ENCODE peak calls at places on chromosomes 4 and X, in five cellular contexts. P is AG04450; H is A549; V is CD4-positive, alpha-beta T cell; W is SK-N-SH. A is an unnamed sample. For H3K9me3, the result is how much of the 10 kb centered on the place peaks cover.

GRCh38 chrX:111955916-111956315 is 79.9 kb downstream of the TRPC5OS start:
- DNase-seq in H (no peak), W (no peak), P (no peak), V (no peak), A (peak)

GRCh38 chr4:88567591-88567990 is 24.7 kb upstream of the HERC3 start:
- DNase-seq in W (no peak), P (no peak), H (no peak), V (no peak), A (no peak)

GRCh38 chrX:42443267-42443666 is 334.7 kb downstream of the PPP1R2C start:
- DNase-seq in V (no peak), W (no peak), H (no peak), P (no peak), A (no peak)

GRCh38 chr4:48780867-48781219 is 764 bp upstream of the FRYL start:
- DNase-seq in P (no peak), W (peak), H (no peak), V (peak), A (peak)

GRCh38 chr4:147831452-147832192 is 99.7 kb downstream of the ARHGAP10 start:
- DNase-seq in V (no peak), H (peak), P (no peak), W (no peak), A (peak)

GRCh38 chr4:83252782-83253405 is 31.7 kb downstream of the COQ2 start:
- DNase-seq in H (peak), V (peak), W (peak), P (no peak), A (peak)

GRCh38 chrX:113868169-113868568 is 715.7 kb upstream of the HTR2C start:
- DNase-seq in W (peak), P (no peak), H (no peak), V (no peak), A (peak)

GRCh38 chrX:154370300-154370881 is 4.0 kb downstream of the FLNA start:
- DNase-seq in W (peak), P (no peak), H (no peak), V (no peak), A (peak)

GRCh38 chr4:86993909-86994672 is 59.3 kb downstream of the AFF1 start:
- DNase-seq in V (no peak), P (no peak), H (no peak), W (no peak), A (no peak)

GRCh38 chrX:135974279-135974856 is 580 bp upstream of the MMGT1 start:
- DNase-seq in W (peak), H (peak), V (peak), P (peak), A (peak)

GRCh38 chrX:44245730-44246129 is 97.7 kb downstream of the EFHC2 start:
- DNase-seq in P (no peak), H (no peak), W (no peak), V (peak), A (no peak)

GRCh38 chr4:80201326-80202151 is 4.2 kb downstream of the PRDM8 start:
- DNase-seq in V (peak), H (no peak), W (no peak), P (no peak), A (peak)

GRCh38 chrX:47209508-47210238 is 8.8 kb upstream of the CDK16 start:
- DNase-seq in H (no peak), W (no peak), P (no peak), V (no peak), A (no peak)

GRCh38 chrX:110284159-110284558 is 33.7 kb downstream of the AMMECR1 start:
- DNase-seq in V (no peak), W (no peak), P (peak), H (peak), A (no peak)

GRCh38 chr4:14348506-14348905 is 653.8 kb upstream of the CPEB2 start:
- DNase-seq in H (no peak), W (no peak), V (no peak), P (no peak), A (no peak)

GRCh38 chr4:20193522-20193902 is 58.2 kb upstream of the SLIT2 start:
- DNase-seq in V (no peak), P (no peak), W (no peak), H (no peak), A (no peak)

DNA sequence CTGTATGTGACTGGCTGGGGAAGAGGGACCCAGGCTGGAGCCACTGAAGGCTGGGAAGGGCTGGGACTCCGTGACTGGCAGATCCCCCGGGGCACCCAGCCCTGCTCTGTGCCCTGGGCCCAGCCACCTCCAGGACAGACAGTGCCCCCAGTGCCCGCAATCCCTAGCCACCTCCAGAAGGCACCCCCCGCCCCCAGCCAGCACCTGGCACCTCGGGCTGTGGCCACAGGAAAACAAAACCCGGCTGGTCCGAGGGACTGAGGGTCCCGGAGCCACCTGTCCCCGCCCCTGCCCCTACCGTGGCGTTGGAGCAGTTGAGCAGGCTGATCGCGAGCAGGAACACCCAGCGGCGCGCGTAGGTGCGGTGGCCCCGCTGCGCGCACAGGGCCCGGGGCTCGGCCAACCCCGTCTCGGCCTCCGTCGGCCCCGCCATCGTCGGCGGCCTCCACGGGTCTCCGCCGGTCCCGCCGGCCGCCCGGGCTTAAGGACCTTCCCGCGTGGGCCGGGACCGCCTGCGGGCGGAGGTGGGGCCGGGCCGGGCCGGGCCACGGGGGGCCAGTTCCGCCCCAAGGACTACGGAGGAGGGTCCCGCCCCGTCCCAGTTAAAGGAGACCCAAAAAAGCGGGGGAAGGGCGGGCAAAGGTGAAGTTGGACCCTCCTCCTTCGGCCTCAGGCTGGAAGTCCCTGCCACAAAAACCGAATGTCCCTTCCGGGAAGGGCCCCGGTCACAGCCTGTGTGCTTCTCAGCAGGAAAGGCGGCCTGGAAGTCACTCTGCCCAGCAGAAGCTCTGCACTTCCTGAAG is at the start of gene SLC49A3:
- DNase-seq in P (no peak), H (no peak), W (no peak), V (no peak), A (no peak)
- TF ChIP-seq CTCF in P (no peak), H (no peak), W (no peak), V (no peak), A (no peak)

DNA sequence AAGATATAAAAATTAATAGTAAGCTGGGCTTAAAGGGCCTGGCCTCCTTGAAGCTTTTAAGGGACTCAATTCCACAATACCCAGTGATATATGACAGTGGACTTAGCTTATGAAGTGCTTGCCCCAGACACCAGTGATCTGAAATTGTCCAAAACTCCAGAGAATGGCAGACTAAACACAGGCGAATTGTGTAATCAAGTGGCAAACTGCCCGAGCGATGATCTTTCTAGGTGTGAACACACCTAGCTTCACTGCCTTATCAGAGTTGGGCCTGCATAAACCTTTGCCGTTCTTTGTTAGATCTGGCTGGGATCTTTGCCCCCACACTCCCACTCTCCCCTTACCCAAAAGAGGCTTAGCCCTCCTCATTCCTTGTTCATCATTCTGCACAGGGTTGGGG is 62.5 kb upstream of the SH3RF1 start:
- DNase-seq in H (no peak), P (no peak), W (no peak), V (no peak), A (no peak)
- H3K9me3 ChIP-seq in H (under half), P (under half), W (under half), V (under half), A (under half)

DNA sequence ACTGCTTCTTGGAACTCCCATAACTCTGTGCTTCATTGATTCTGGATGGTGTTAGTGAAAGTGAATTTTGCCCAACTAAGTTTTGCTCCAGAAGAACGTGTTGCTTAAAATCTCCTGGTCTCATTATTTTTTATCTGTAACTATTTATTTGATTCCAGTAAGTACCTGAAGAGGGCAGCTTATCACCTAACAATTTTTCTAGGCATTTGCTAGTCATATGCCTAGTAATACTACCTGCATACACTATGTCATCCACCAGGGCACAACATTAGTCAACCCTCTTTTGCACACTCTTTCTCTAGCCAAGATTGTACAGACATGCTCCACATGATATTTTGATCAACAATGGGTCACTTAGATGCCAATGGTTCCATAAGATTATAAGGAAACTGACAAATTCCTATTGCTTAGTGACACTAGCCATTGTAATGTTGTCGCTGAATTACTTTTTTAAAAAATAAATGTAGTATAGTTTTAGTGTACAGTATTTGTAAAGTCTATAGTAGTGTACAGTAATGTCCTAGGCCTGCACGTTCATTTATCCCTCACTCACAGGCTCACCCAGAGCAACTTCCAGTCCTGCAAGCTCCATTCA is 499.9 kb upstream of the AADAT start:
- DNase-seq in P (no peak), H (peak), W (peak), V (no peak), A (no peak)
- TF ChIP-seq CTCF in P (peak), H (peak), W (peak), V (no peak), A (peak)

GRCh38 chr4:147233-147632 is 22.9 kb downstream of the ZNF718 start:
- DNase-seq in W (no peak), V (no peak), P (no peak), H (no peak), A (no peak)

GRCh38 chr4:146621-147020 is 22.3 kb downstream of the ZNF718 start:
- DNase-seq in W (no peak), V (no peak), H (no peak), P (no peak), A (no peak)
- H3K9me3 ChIP-seq in W (under half), V (half or more), H (half or more), P (under half), A (under half)

DNA sequence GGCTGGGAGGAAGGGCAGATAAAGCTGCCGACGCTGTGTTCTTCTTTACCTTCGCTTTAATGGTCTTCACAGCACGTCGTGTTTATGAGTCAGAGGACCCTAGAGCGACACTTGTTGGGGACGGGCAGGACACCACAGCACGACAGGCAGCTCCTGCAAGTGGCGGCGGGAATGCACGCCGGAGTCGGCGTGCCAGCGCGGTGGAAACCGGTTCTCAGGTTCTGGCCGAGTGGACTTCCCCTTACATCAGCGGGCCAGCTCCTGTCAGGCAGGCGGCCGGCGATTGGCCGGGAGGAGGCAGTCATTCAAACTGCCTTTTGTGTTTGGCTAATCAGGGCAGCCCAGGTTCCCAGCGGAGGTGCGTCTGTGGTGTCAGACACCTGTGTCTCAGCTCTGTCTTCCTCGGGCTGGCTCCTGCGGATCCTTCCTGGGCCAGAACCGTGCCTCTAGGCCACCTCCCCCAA is 150.9 kb downstream of the SHROOM3 start:
- DNase-seq in P (no peak), V (no peak), H (peak), W (no peak), A (no peak)
- TF ChIP-seq CTCF in P (no peak), V (no peak), H (no peak), W (no peak), A (no peak)

A was measured in BE2C.